ENCODE peak calls at places on chromosomes 2 and 18, in eight cellular contexts. D, A, T, K, M, Z, Q and I are unnamed samples.

GRCh38 chr2:193549661-193550060 is 1354.9 kb upstream of the TMEFF2 start:
- DNase-seq in D (no peak), A (no peak), T (no peak), K (no peak), M (peak; percentile 12), Z (no peak), Q (no peak), I (no peak)

GRCh38 chr2:216354236-216354788 is 18.0 kb downstream of the MARCHF4 start:
- DNase-seq in D (peak; percentile 60), A (no peak), T (no peak), K (no peak), M (peak; percentile 62), Z (no peak), Q (no peak), I (no peak)

GRCh38 chr2:229257980-229258379 is 13.1 kb downstream of the PID1 start:
- DNase-seq in D (no peak), A (no peak), T (no peak), K (no peak), M (no peak), Z (peak; percentile 49), Q (no peak), I (no peak)

GRCh38 chr2:219769044-219770030 is 141.9 kb downstream of the SLC4A3 start:
- DNase-seq in D (peak; percentile 12), A (peak; percentile 1), T (peak; percentile 77), K (no peak), M (peak; percentile 46), Z (peak; percentile 92), Q (no peak), I (no peak)

GRCh38 chr2:108701208-108701607 is 18.1 kb upstream of the RANBP2 start:
- DNase-seq in D (no peak), A (no peak), T (no peak), K (no peak), M (no peak), Z (no peak), Q (no peak), I (no peak)

GRCh38 chr2:1617425-1618021 is 126.8 kb downstream of the PXDN start:
- DNase-seq in D (no peak), A (no peak), T (no peak), K (no peak), M (no peak), Z (no peak), Q (no peak), I (no peak)

GRCh38 chr18:63161728-63162195 is 157.8 kb downstream of the BCL2 start:
- DNase-seq in D (peak; percentile 81), A (peak; percentile 66), T (peak; percentile 68), K (peak; percentile 69), M (peak; percentile 94), Z (peak; percentile 60), Q (peak; percentile 70), I (no peak)

GRCh38 chr18:54958711-54959625 is at the start of gene CCDC68:
- DNase-seq in D (no peak), A (no peak), T (peak; percentile 58), K (no peak), M (no peak), Z (peak; percentile 65), Q (no peak), I (no peak)

GRCh38 chr18:35919179-35919578 is 53.3 kb upstream of the RMP24 start:
- DNase-seq in D (no peak), A (no peak), T (no peak), K (no peak), M (no peak), Z (no peak), Q (no peak), I (no peak)

GRCh38 chr18:57533399-57533884 is 53.1 kb downstream of the FECH start:
- DNase-seq in D (no peak), A (no peak), T (no peak), K (no peak), M (peak; percentile 8), Z (no peak), Q (no peak), I (no peak)

GRCh38 chr2:178530625-178531142 is 50.4 kb downstream of the PLEKHA3 start:
- DNase-seq in D (no peak), A (no peak), T (no peak), K (no peak), M (peak; percentile 8), Z (no peak), Q (peak; percentile 51), I (no peak)

GRCh38 chr2:23625726-23626125 is 240.7 kb downstream of the KLHL29 start:
- DNase-seq in D (no peak), A (no peak), T (no peak), K (no peak), M (no peak), Z (no peak), Q (no peak), I (no peak)

GRCh38 chr2:232838406-232838874 is 31.6 kb upstream of the SNORC start:
- DNase-seq in D (no peak), A (no peak), T (no peak), K (peak; percentile 64), M (peak; percentile 12), Z (no peak), Q (peak; percentile 59), I (no peak)

GRCh38 chr18:5668087-5668715 is 124.4 kb upstream of the EPB41L3 start:
- DNase-seq in D (no peak), A (no peak), T (no peak), K (no peak), M (no peak), Z (no peak), Q (no peak), I (no peak)

GRCh38 chr2:217386041-217386440 is 526.2 kb upstream of the TNP1 start:
- DNase-seq in D (no peak), A (no peak), T (no peak), K (no peak), M (no peak), Z (no peak), Q (no peak), I (no peak)

GRCh38 chr2:236617221-236617737 is 47.7 kb downstream of the ACKR3 start:
- DNase-seq in D (no peak), A (no peak), T (no peak), K (no peak), M (no peak), Z (no peak), Q (no peak), I (no peak)

GRCh38 chr2:45643543-45644542 is 7.6 kb upstream of the PRKCE start:
- DNase-seq in D (peak; percentile 54), A (no peak), T (peak; percentile 82), K (peak; percentile 82), M (peak; percentile 35), Z (peak; percentile 76), Q (peak; percentile 91), I (peak; percentile 85)

DNA sequence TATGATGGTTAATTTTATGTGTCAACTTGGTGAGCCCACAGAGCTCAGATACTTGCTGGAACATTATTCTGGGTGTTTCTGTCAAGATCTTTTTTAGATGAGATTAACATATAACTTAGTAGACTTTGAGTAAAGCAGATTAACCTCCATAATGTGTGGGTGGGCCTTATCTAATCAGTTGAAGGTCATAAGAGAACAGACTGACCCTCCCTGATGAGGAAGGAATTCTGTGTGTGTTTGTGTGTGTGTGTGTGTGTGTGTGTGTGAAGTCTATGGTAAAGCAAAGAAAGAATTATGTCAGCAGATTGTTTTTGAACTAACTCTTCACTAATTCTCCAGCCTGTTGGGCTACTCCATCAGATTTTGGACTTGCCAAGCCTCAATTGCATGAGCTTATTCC is 232.2 kb upstream of the MEX3C start:
- DNase-seq in D (no peak), A (no peak), T (no peak), K (no peak), M (no peak), Z (no peak), Q (no peak), I (no peak)
- TF ChIP-seq CTCF in D (no peak), A (no peak), T (no peak), K (no peak), M (no peak), Z (no peak), Q (no peak), I (no peak)

GRCh38 chr18:74496508-74497307 is 545 bp downstream of the CNDP2 start:
- DNase-seq in D (peak; percentile 57), A (peak; percentile 8), T (peak; percentile 83), K (no peak), M (peak; percentile 43), Z (peak; percentile 82), Q (no peak), I (no peak)
- TF ChIP-seq CTCF in D (peak; percentile 28), A (peak; percentile 15), T (peak; percentile 26), K (no peak), M (no peak), Z (no peak), Q (no peak), I (peak; percentile 60)

DNA sequence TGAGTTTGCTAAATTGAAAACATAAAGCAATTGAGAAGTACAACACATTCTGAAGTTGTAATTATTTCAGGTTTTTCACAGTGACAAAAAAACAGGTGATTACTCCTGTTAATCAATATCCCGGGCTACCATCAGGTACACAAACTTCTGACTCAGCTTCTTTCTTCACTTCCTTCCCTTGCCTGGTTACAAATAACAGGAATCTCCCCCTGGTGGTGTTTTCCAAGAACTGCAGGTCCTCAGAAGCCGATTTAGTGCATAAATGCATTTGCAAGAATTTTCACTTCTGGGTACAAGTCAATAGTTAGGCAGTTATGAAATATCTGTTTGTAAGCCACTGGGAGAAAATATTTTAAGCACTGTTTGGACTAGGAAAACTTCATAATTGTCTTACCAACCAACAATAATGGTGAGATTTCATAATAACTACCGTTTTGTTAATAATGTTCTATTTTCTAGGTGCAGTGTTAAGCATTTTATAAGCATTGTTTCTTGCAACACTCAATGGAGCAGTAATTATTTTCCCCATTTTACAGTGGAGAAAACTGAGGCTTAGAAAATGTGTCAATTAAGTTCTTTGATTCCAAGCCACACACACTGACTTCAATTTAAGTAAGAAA is 12.4 kb upstream of the GMCL1 start:
- DNase-seq in D (peak; percentile 88), A (peak; percentile 76), T (no peak), K (peak; percentile 60), M (peak; percentile 89), Z (peak; percentile 62), Q (peak; percentile 59), I (no peak)
- TF ChIP-seq CTCF in D (peak; percentile 93), A (peak; percentile 90), T (peak; percentile 96), K (peak; percentile 87), M (peak; percentile 94), Z (peak; percentile 89), Q (peak; percentile 75), I (peak; percentile 96)

GRCh38 chr2:64941143-64941542 is 48.1 kb upstream of the SLC1A4 start:
- DNase-seq in D (no peak), A (no peak), T (no peak), K (no peak), M (no peak), Z (no peak), Q (no peak), I (no peak)
- TF ChIP-seq CTCF in D (no peak), A (no peak), T (no peak), K (no peak), M (no peak), Z (no peak), Q (no peak), I (no peak)

DNA sequence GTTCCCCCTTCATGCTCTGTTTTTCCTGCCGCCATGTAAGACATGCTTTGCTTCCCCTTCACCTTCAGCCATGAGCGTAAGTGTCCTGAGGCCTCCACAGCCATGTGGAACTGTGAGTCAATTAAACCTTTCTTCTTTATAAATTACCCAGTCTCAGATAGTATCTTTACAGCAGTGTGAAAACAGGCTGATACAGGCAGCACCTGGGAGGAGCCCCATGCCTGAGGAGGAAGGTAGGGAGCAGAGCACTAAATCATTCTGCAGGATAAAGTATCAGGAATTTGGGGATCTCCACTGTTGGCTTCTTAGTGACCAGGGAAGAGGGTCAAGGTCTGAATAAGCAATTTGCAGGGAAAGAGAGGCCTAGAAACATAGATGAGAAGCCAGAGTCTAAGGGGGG is 78.0 kb downstream of the KCNF1 start:
- DNase-seq in D (no peak), A (no peak), T (no peak), K (no peak), M (no peak), Z (no peak), Q (no peak), I (no peak)
- TF ChIP-seq CTCF in D (no peak), A (no peak), T (no peak), K (no peak), M (no peak), Z (no peak), Q (no peak), I (no peak)

GRCh38 chr18:22467760-22468553 is 50.2 kb upstream of the CTAGE1 start:
- DNase-seq in D (peak; percentile 97), A (peak; percentile 96), T (no peak), K (no peak), M (peak; percentile 99), Z (no peak), Q (no peak), I (no peak)
- TF ChIP-seq CTCF in D (no peak), A (no peak), T (no peak), K (no peak), M (no peak), Z (no peak), Q (no peak), I (no peak)